ENCODE peak calls at places on chromosomes 7 and 10, in ten cellular contexts. N is sigmoid colon, S is uterus, V is colonic mucosa, E is spleen, M is psoas muscle, B is K562, A is endothelial cell of umbilical vein, D is IMR-90, P is heart right ventricle. F is an unnamed sample.

GRCh38 chr7:23277359-23277989 is 21.7 kb upstream of the MALSU1 start:
- DNase-seq in D (peak; percentile 75), N (no peak), B (peak; percentile 50), M (no peak), E (no peak), V (peak; percentile 51), S (no peak), P (no peak), A (peak; percentile 78), F (peak; percentile 67)

GRCh38 chr7:147497246-147497645 is 1093.3 kb upstream of the C7orf33 start:
- DNase-seq in S (no peak), D (no peak), B (no peak), M (no peak), N (no peak), E (no peak), A (no peak), P (no peak), V (no peak), F (no peak)

GRCh38 chr7:11951909-11952308 is 119.9 kb upstream of the THSD7A start:
- DNase-seq in D (no peak), N (no peak), V (no peak), P (no peak), M (no peak), E (no peak), A (no peak), S (no peak), B (no peak), F (no peak)

GRCh38 chr7:101494602-101495329 is 132.1 kb downstream of the COL26A1 start:
- DNase-seq in B (no peak), E (no peak), A (no peak), S (no peak), V (no peak), D (no peak), P (no peak), N (no peak), M (peak; percentile 17), F (no peak)

GRCh38 chr7:28376634-28377033 is 35.7 kb upstream of the CREB5 start:
- DNase-seq in B (no peak), V (no peak), P (no peak), N (no peak), D (no peak), S (no peak), E (no peak), M (no peak), A (no peak), F (no peak)

GRCh38 chr7:122688385-122688998 is 10.4 kb downstream of the RNF133 start:
- DNase-seq in E (no peak), V (no peak), D (no peak), B (no peak), N (no peak), P (no peak), S (no peak), A (no peak), M (no peak), F (no peak)

GRCh38 chr7:40133561-40134427 is 628 bp downstream of the MPLKIP start:
- DNase-seq in M (no peak), P (no peak), B (no peak), V (no peak), E (no peak), S (no peak), D (peak; percentile 4), N (no peak), A (no peak), F (no peak)

GRCh38 chr10:9302142-9302746 is 1247.8 kb downstream of the GATA3 start:
- DNase-seq in A (peak; percentile 79), E (no peak), N (no peak), P (no peak), M (no peak), V (no peak), D (peak; percentile 53), B (peak; percentile 41), S (no peak), F (peak; percentile 55)

GRCh38 chr10:98610301-98610700 is 163.6 kb upstream of the HPS1 start:
- DNase-seq in M (no peak), S (no peak), A (no peak), P (no peak), V (no peak), N (no peak), B (no peak), E (no peak), D (no peak), F (no peak)

GRCh38 chr10:67785098-67785497 is 52.9 kb downstream of the DNAJC12 start:
- DNase-seq in A (no peak), B (no peak), D (no peak), M (no peak), S (no peak), V (no peak), E (no peak), N (no peak), P (no peak), F (no peak)

GRCh38 chr7:51318886-51319579 is 2.4 kb upstream of the COBL start:
- DNase-seq in D (no peak), M (no peak), N (peak; percentile 30), A (no peak), S (no peak), P (no peak), V (peak; percentile 60), E (no peak), B (no peak), F (no peak)

GRCh38 chr10:18303851-18304800 is 163.9 kb downstream of the CACNB2 start:
- DNase-seq in E (no peak), B (no peak), D (no peak), S (no peak), N (no peak), V (no peak), A (no peak), M (no peak), P (no peak), F (no peak)

GRCh38 chr10:29181936-29182335 is 106.9 kb upstream of the LYZL1 start:
- DNase-seq in S (no peak), V (no peak), P (no peak), N (no peak), M (no peak), D (peak; percentile 8), A (no peak), B (no peak), E (no peak), F (no peak)

GRCh38 chr7:24825931-24826661 is 68.8 kb upstream of the GSDME start:
- DNase-seq in A (peak; percentile 12), B (peak; percentile 53), P (no peak), D (peak; percentile 63), V (peak; percentile 83), S (no peak), M (no peak), E (no peak), N (no peak), F (no peak)

GRCh38 chr10:4003348-4003973 is 218.5 kb upstream of the KLF6 start:
- DNase-seq in M (no peak), S (no peak), N (no peak), B (no peak), E (no peak), V (no peak), A (no peak), D (no peak), P (no peak), F (no peak)

DNA sequence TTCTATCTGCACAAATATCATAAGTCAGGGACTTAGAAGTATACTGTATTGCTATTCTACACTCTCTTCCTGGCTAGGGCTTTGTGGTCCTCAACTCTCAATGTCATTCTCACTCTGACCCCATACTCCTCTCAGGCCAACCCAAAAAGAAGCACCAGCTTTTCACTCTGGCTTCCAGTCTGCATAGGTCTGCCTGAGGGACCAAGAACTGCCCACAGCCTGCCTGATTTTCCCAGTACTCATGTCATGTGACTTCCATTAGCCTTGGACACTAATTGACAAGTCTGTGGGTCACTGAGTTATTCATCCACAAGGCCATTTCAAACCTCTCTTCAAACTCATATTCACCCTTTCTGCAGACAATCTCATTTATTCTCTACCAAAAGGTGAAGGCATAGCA is 19.8 kb downstream of the PMPCB start:
- DNase-seq in P (no peak), M (no peak), E (no peak), V (no peak), D (no peak), S (no peak), A (no peak), B (no peak), N (no peak), F (no peak)
- H3K27ac ChIP-seq in P (no peak overlapping the region), M (no peak overlapping the region), E (no peak overlapping the region), V (no peak overlapping the region), D (no peak overlapping the region), S (no peak overlapping the region), A (no peak overlapping the region), B (no peak overlapping the region), N (no peak overlapping the region), F (no peak overlapping the region)

DNA sequence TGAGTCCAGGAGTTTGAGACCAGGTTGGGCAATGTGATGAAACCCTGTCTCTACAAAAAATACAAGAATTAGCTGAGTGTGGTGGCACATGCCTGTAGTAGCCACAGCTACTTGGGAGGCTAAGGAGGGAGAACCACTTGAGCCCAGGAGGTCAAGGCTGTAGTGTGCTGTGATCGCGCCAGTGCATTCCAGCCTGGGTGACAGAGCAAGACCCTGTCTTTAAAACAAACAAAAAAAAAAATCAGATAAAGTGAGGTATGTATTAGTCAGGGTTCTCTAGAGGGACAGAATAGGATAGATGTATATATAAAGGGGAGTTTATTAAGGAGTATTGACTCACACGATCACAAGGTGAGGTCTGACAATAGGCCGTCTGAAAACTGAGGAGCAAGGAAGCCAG is 101.5 kb upstream of the GPR26 start:
- DNase-seq in E (no peak), M (no peak), N (no peak), P (no peak), D (no peak), S (no peak), B (no peak), V (no peak), A (no peak), F (no peak)
- H3K36me3 ChIP-seq in E (no peaks in the 10 kb centered on the region), M (no peaks in the 10 kb centered on the region), N (no peaks in the 10 kb centered on the region), P (no peaks in the 10 kb centered on the region), D (no peaks in the 10 kb centered on the region), S (no peaks in the 10 kb centered on the region), B (no peaks in the 10 kb centered on the region), V (no peaks in the 10 kb centered on the region), A (no peaks in the 10 kb centered on the region), F (no peaks in the 10 kb centered on the region)

GRCh38 chr10:95214369-95214768 is 20.3 kb downstream of the ACSM6 start:
- DNase-seq in B (no peak), E (no peak), S (no peak), V (no peak), N (no peak), M (no peak), D (no peak), A (no peak), P (no peak), F (no peak)
- H3K27ac ChIP-seq in B (no peak overlapping the region), E (no peak overlapping the region), S (no peak overlapping the region), V (no peak overlapping the region), N (no peak overlapping the region), M (no peak overlapping the region), D (no peak overlapping the region), A (no peak overlapping the region), P (no peak overlapping the region), F (no peak overlapping the region)

DNA sequence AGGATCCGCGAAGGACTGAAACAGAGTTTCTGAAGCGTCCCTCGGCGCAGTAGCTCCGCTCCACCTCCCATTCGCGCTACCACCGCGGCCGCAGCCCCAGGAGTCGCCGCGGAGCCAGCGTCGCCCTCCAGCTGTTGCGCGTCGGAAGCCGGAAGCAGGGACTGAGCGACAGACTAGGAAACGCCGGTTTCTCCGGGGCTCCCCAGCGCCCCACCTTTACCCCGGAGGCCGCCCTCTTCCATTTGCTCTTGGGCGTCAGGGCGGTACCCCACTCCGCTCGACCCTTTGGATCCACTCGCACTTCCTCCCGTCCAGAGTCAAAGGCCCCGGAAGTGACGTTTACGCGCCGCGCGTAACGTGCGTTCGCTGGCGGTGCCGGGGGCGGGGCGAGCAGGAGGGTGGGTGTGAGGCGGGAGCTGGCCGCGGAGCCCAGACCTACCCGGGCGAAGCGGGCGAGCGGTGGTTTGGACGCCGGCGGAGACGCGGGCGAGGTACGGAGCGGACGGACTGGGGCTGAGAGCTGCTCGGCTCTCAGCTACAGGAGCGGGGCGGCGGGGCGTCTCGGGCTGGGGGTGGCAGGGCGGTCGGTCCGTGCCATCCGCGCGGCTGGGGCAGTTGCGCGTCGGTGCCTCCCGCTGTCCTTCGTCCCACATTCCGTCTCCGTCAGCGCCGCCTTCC is at the start of gene RABGEF1:
- DNase-seq in V (peak; percentile 99), B (peak; percentile 98), N (peak; percentile 99), D (peak; percentile 93), M (peak; percentile 99), P (peak; percentile 98), E (peak; percentile 99), A (peak; percentile 94), S (peak; percentile 97), F (peak; percentile 96)
- H3K36me3 ChIP-seq in V (no peaks in the 10 kb centered on the region), B (peaks cover 4% of the 10 kb centered on the region), N (no peaks in the 10 kb centered on the region), D (peaks cover 9% of the 10 kb centered on the region), M (peaks cover 8% of the 10 kb centered on the region), P (no peaks in the 10 kb centered on the region), E (peaks cover 9% of the 10 kb centered on the region), A (no peaks in the 10 kb centered on the region), S (no peaks in the 10 kb centered on the region), F (peaks cover 16% of the 10 kb centered on the region)

F was measured in naive thymus-derived CD4-positive, alpha-beta T cell.